ENCODE peak calls at places on chromosomes 3 and 15, in seven cellular contexts. J is mucosa of gallbladder; F is activated T-cell treated with anti-CD3 and anti-CD28 coated beads, Interleukin-2, amount 50 U/mL, for 24 hours; Q is stimulated activated CD8-positive, alpha-beta memory T cell treated with anti-CD3 and anti-CD28 coated beads, Interleukin-7, amount 100 ng/mL, for 24 hours; T is activated naive CD4-positive, alpha-beta T cell treated with anti-CD3 and anti-CD28 coated beads for 36 hours; Z is NCI-H748 treated with DMSO at 0.1 percent for 48 hours; H is CD8-positive, alpha-beta T cell. I is an unnamed sample.

GRCh38 chr3:121951291-121951690 is 57.1 kb downstream of the SLC15A2 start:
- DNase-seq in T (no peak), H (no peak), Q (no peak), F (no peak), Z (no peak), J (no peak), I (no peak)

GRCh38 chr3:142027713-142028112 is 121.6 kb downstream of the TFDP2 start:
- DNase-seq in H (no peak), J (no peak), T (peak), Z (peak), F (no peak), Q (no peak), I (peak)

GRCh38 chr3:193771736-193772135 is 178.7 kb downstream of the OPA1 start:
- DNase-seq in Q (no peak), J (peak), H (no peak), T (no peak), Z (no peak), F (no peak), I (no peak)

GRCh38 chr15:92810418-92811138 is 89.5 kb upstream of the CHD2 start:
- DNase-seq in F (peak), H (peak), Z (peak), Q (no peak), T (peak), J (peak), I (peak)

GRCh38 chr15:58309993-58310928 is 121.5 kb upstream of the LIPC start:
- DNase-seq in J (peak), T (no peak), H (no peak), Z (no peak), Q (no peak), F (no peak), I (no peak)

GRCh38 chr3:48268381-48268935 is 27.6 kb downstream of the ZNF589 start:
- DNase-seq in Q (peak), F (peak), H (peak), T (peak), J (peak), Z (peak), I (peak)

GRCh38 chr3:14948609-14949038 is 1.2 kb downstream of the NR2C2 start:
- DNase-seq in J (no peak), Q (no peak), F (no peak), Z (no peak), H (no peak), T (no peak), I (no peak)

GRCh38 chr3:174945276-174945675 is 86.1 kb downstream of the NAALADL2 start:
- DNase-seq in T (no peak), F (no peak), Q (no peak), H (no peak), J (no peak), Z (no peak), I (no peak)

GRCh38 chr15:96330064-96330449 is 443 bp upstream of the NR2F2 start:
- DNase-seq in F (no peak), H (no peak), Q (no peak), Z (no peak), J (no peak), T (peak), I (peak)

GRCh38 chr15:51768018-51768417 is 16.6 kb downstream of the TMOD2 start:
- DNase-seq in Z (no peak), T (peak), H (no peak), Q (no peak), J (no peak), F (peak), I (no peak)

GRCh38 chr3:88034876-88035275 is 23.9 kb downstream of the CGGBP1 start:
- DNase-seq in Z (no peak), H (no peak), T (no peak), Q (no peak), J (no peak), F (no peak), I (no peak)

GRCh38 chr15:90883971-90884718 is at the start of gene FES:
- DNase-seq in J (peak), Z (no peak), Q (no peak), H (no peak), T (peak), F (no peak), I (no peak)

GRCh38 chr3:52231502-52232278 is 6.2 kb upstream of the TLR9 start:
- DNase-seq in H (peak), F (peak), Z (peak), J (peak), Q (peak), T (peak), I (no peak)

GRCh38 chr15:89021224-89021623 is 67.0 kb upstream of the ABHD2 start:
- DNase-seq in F (no peak), H (no peak), Z (no peak), J (peak), Q (no peak), T (no peak), I (no peak)

GRCh38 chr3:143190101-143190500 is 70.5 kb downstream of the CHST2 start:
- DNase-seq in J (no peak), Q (no peak), F (no peak), Z (no peak), H (no peak), T (no peak), I (no peak)

GRCh38 chr15:58608129-58608590 is 141.3 kb downstream of the ADAM10 start:
- DNase-seq in Q (no peak), H (no peak), Z (no peak), J (no peak), T (no peak), F (no peak), I (no peak)

GRCh38 chr3:123871946-123872345 is 12.2 kb downstream of the MYLK start:
- DNase-seq in J (peak), F (no peak), Q (no peak), T (no peak), H (no peak), Z (no peak), I (peak)

GRCh38 chr15:25727116-25727515 is 136.0 kb downstream of the ATP10A start:
- DNase-seq in F (peak), T (no peak), Q (no peak), H (no peak), J (no peak), Z (no peak), I (no peak)

GRCh38 chr3:117539729-117540128 is 830.1 kb downstream of the TUSC7 start:
- DNase-seq in J (no peak), T (no peak), Z (no peak), Q (no peak), F (no peak), H (no peak), I (no peak)

GRCh38 chr3:171846594-171846993 is 3.4 kb downstream of the TMEM212 start:
- DNase-seq in Q (no peak), H (no peak), T (peak), F (no peak), J (no peak), Z (no peak), I (no peak)

GRCh38 chr3:120636790-120637401 is 40.8 kb downstream of the NDUFB4 start:
- DNase-seq in J (no peak), Z (no peak), T (no peak), F (no peak), H (no peak), Q (no peak), I (no peak)

GRCh38 chr3:13401149-13401548 is 19.0 kb downstream of the NUP210 start:
- DNase-seq in Z (peak), J (no peak), Q (no peak), H (no peak), T (no peak), F (no peak), I (no peak)

GRCh38 chr3:42509111-42509510 is 6.7 kb downstream of the VIPR1 start:
- DNase-seq in T (peak), J (no peak), F (peak), Z (no peak), Q (no peak), H (no peak), I (no peak)

GRCh38 chr3:197793246-197793645 is 2.2 kb downstream of the LRCH3 start:
- DNase-seq in T (peak), H (no peak), J (no peak), Q (no peak), F (no peak), Z (no peak), I (peak)

GRCh38 chr3:147361671-147362420 is 44.5 kb downstream of the ZIC4 start:
- DNase-seq in F (peak), Z (peak), J (no peak), Q (peak), H (no peak), T (peak), I (peak)

GRCh38 chr3:33437556-33438283 is 2.5 kb downstream of the UBP1 start:
- DNase-seq in J (no peak), H (no peak), Z (no peak), T (no peak), Q (no peak), F (no peak), I (peak)

GRCh38 chr3:41418961-41419691 is 219.8 kb downstream of the CTNNB1 start:
- DNase-seq in F (no peak), T (peak), Q (no peak), Z (no peak), H (no peak), J (no peak), I (peak)

GRCh38 chr3:173225351-173225750 is 84.3 kb upstream of the SPATA16 start:
- DNase-seq in Z (no peak), Q (no peak), J (no peak), H (no peak), F (no peak), T (no peak), I (no peak)

GRCh38 chr15:74616020-74616939 is 644 bp downstream of the CLK3 start:
- DNase-seq in Q (no peak), F (peak), T (peak), J (peak), H (peak), Z (no peak), I (peak)

GRCh38 chr3:129793356-129793755 is 100.2 kb downstream of the TMCC1 start:
- DNase-seq in Q (no peak), H (no peak), F (no peak), Z (no peak), T (no peak), J (no peak), I (peak)

GRCh38 chr3:138005627-138006026 is 4.3 kb upstream of the CLDN18 start:
- DNase-seq in F (no peak), T (no peak), Q (no peak), J (no peak), Z (no peak), H (no peak), I (no peak)

GRCh38 chr3:58386966-58387365 is 46.7 kb downstream of the PDHB start:
- DNase-seq in Q (no peak), T (no peak), H (no peak), Z (no peak), J (no peak), F (no peak), I (peak)

I was measured in mammary epithelial cell.